ENCODE peak calls at places on chromosomes 6 and 20, in seven cellular contexts. P, E, C, Q, S, H and F are unnamed samples.

GRCh38 chr6:134647861-134648260 is 302.0 kb downstream of the ALDH8A1 start:
- DNase-seq in S (no peak), C (no peak), P (no peak), H (no peak), Q (no peak), E (no peak), F (no peak)

GRCh38 chr20:53722515-53723036 is 128.9 kb upstream of the ZNF217 start:
- DNase-seq in S (no peak), H (no peak), E (no peak), P (no peak), C (no peak), Q (no peak), F (no peak)

GRCh38 chr20:22531756-22532155 is 52.6 kb downstream of the FOXA2 start:
- DNase-seq in P (no peak), S (no peak), H (no peak), C (no peak), E (no peak), Q (no peak), F (no peak)

GRCh38 chr6:161596807-161597505 is 323.1 kb upstream of the AGPAT4 start:
- DNase-seq in P (no peak), C (no peak), Q (no peak), H (no peak), S (no peak), E (no peak), F (no peak)

GRCh38 chr20:61569836-61570235 is 317.8 kb downstream of the CDH4 start:
- DNase-seq in H (no peak), E (peak; percentile 81), P (no peak), C (no peak), S (no peak), Q (no peak), F (no peak)

GRCh38 chr20:8385247-8385646 is 253.2 kb downstream of the PLCB1 start:
- DNase-seq in S (no peak), H (peak; percentile 31), C (no peak), Q (no peak), P (no peak), E (peak; percentile 26), F (no peak)

GRCh38 chr6:37602360-37602759 is 95.3 kb downstream of the MDGA1 start:
- DNase-seq in H (no peak), C (no peak), Q (no peak), E (no peak), P (no peak), S (no peak), F (no peak)

GRCh38 chr6:168412456-168412855 is 28.5 kb upstream of the SMOC2 start:
- DNase-seq in C (no peak), S (no peak), E (no peak), P (no peak), H (no peak), Q (no peak), F (no peak)

GRCh38 chr6:7107578-7108195 is at the start of gene RREB1:
- DNase-seq in S (peak; percentile 48), C (peak; percentile 92), E (peak; percentile 69), P (peak; percentile 76), Q (peak; percentile 83), H (peak; percentile 57), F (peak; percentile 67)

GRCh38 chr20:45970646-45971424 is 1.2 kb downstream of the ZNF335 start:
- DNase-seq in E (peak; percentile 65), S (no peak), Q (peak; percentile 65), H (peak; percentile 30), P (no peak), C (peak; percentile 91), F (peak; percentile 41)

GRCh38 chr6:141675957-141676356 is 456.8 kb upstream of the GJE1 start:
- DNase-seq in S (no peak), P (no peak), C (no peak), Q (no peak), E (no peak), H (no peak), F (no peak)

GRCh38 chr6:154257074-154257473 is 99.5 kb downstream of the IPCEF1 start:
- DNase-seq in C (no peak), H (no peak), P (no peak), E (no peak), S (no peak), Q (no peak), F (no peak)

GRCh38 chr20:52105045-52105572 is 86.5 kb downstream of the ZFP64 start:
- DNase-seq in H (no peak), C (no peak), Q (no peak), P (no peak), E (peak; percentile 17), S (no peak), F (no peak)

GRCh38 chr6:133001040-133001570 is 186.7 kb downstream of the RPS12 start:
- DNase-seq in C (no peak), Q (no peak), S (no peak), E (no peak), P (no peak), H (no peak), F (no peak)

GRCh38 chr6:166998256-166999144 is 697 bp upstream of the CEP43 start:
- DNase-seq in P (peak; percentile 11), H (peak; percentile 27), C (peak; percentile 87), Q (peak; percentile 60), E (peak; percentile 14), S (no peak), F (peak; percentile 22)

GRCh38 chr6:83853968-83854501 is 875 bp downstream of the RIPPLY2 start:
- DNase-seq in P (no peak), H (no peak), E (peak; percentile 5), Q (no peak), S (no peak), C (no peak), F (no peak)

GRCh38 chr6:82257088-82257774 is 9.7 kb upstream of the IBTK start:
- DNase-seq in P (no peak), E (no peak), S (no peak), H (no peak), C (no peak), Q (no peak), F (no peak)

GRCh38 chr6:15503346-15503680 is 159.5 kb downstream of the DTNBP1 start:
- DNase-seq in H (no peak), S (no peak), C (no peak), P (no peak), Q (no peak), E (no peak), F (no peak)

GRCh38 chr20:20820104-20820503 is 107.7 kb upstream of the RALGAPA2 start:
- DNase-seq in H (peak; percentile 37), E (no peak), S (no peak), P (no peak), Q (no peak), C (no peak), F (no peak)

GRCh38 chr6:90818163-90818562 is 231.3 kb upstream of the MAP3K7 start:
- DNase-seq in C (no peak), E (no peak), Q (no peak), P (no peak), S (no peak), H (no peak), F (no peak)

GRCh38 chr6:100078509-100078908 is 84.5 kb upstream of the MCHR2 start:
- DNase-seq in S (no peak), Q (no peak), P (no peak), E (no peak), C (no peak), H (no peak), F (no peak)

GRCh38 chr6:113073611-113074191 is 726.6 kb downstream of the RFPL4B start:
- DNase-seq in P (no peak), E (no peak), H (no peak), C (no peak), S (no peak), Q (no peak), F (no peak)

GRCh38 chr6:104483225-104483834 is 376.4 kb downstream of the HACE1 start:
- DNase-seq in P (no peak), Q (no peak), H (no peak), S (no peak), C (no peak), E (no peak), F (no peak)

GRCh38 chr6:33072508-33073100 is 845 bp downstream of the HLA-DPA1 start:
- DNase-seq in P (no peak), H (no peak), C (no peak), Q (no peak), E (no peak), S (no peak), F (no peak)

GRCh38 chr6:33069021-33069738 is 4.3 kb downstream of the HLA-DPA1 start:
- DNase-seq in P (no peak), H (no peak), C (no peak), Q (no peak), E (no peak), S (no peak), F (no peak)

GRCh38 chr6:33073431-33073871 is at the start of gene HLA-DPA1:
- DNase-seq in S (no peak), H (peak; percentile 63), C (no peak), E (peak; percentile 23), Q (no peak), P (no peak), F (peak; percentile 64)

GRCh38 chr6:33071579-33071978 is 1.9 kb downstream of the HLA-DPA1 start:
- DNase-seq in Q (no peak), S (no peak), H (no peak), C (no peak), E (no peak), P (no peak), F (no peak)

GRCh38 chr6:33070909-33071308 is 2.5 kb downstream of the HLA-DPA1 start:
- DNase-seq in H (no peak), S (no peak), Q (no peak), C (no peak), P (no peak), E (no peak), F (no peak)
- H3K4me3 ChIP-seq in H (peak overlapping the region; percentile 39), S (no peak overlapping the region), Q (no peak overlapping the region), C (no peak overlapping the region), P (no peak overlapping the region), E (no peak overlapping the region), F (no peak overlapping the region)

DNA sequence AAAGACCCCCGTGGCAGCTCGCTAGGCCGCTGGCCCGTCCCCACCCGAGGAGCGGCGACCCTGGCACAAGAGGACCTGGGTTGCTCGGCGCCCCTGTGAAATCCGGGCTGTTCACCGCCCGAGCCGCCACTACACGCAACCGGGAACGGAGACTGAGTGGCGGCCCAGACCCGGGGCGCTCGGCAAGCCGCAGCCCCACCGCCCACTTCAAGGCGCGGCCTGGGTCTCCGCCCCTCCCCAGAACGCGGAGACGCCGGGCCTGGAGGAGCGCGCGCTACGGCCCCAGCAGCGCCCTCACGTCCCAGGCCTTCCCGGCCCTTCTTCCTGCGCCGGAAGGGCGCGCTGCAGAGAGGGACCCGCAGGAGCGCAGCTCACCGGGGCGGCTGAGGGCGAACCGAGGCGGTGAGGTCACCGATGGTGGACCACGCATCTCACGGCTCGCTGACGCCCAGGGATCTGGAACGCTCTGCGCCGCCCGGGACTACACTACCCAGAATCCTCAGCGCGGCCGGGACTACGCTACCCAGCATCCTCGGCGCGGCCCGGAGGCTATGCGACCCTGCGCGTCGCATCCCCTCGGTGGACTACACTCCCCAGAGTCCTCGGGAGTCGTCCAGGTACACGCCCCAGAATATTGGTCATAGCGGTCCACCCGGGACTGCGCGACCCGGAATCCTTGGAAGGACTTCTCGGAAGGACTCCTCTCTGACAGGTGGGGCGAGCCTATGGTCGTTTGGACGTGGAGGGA is at the start of gene ZNF337:
- DNase-seq in C (peak; percentile 98), Q (peak; percentile 94), P (peak; percentile 91), S (peak; percentile 88), E (peak; percentile 97), H (peak; percentile 95), F (peak; percentile 95)
- TF ChIP-seq POLR2A in C (no peak), Q (peak; percentile 35), P (peak; percentile 69), S (no peak), E (peak; percentile 8), H (no peak), F (peak; percentile 68)

GRCh38 chr6:45265246-45265645 is 62.9 kb upstream of the RUNX2 start:
- DNase-seq in S (no peak), H (no peak), P (no peak), E (no peak), C (no peak), Q (no peak), F (no peak)
- H3K4me3 ChIP-seq in S (no peak overlapping the region), H (no peak overlapping the region), P (no peak overlapping the region), E (no peak overlapping the region), C (no peak overlapping the region), Q (no peak overlapping the region), F (no peak overlapping the region)

GRCh38 chr6:31399589-31400466 is 3.6 kb upstream of the MICA start:
- DNase-seq in C (peak; percentile 99), Q (peak; percentile 95), E (peak; percentile 94), S (peak; percentile 92), H (peak; percentile 91), P (peak; percentile 93), F (peak; percentile 94)
- TF ChIP-seq POLR2A in C (no peak), Q (peak; percentile 66), E (no peak), S (no peak), H (no peak), P (peak; percentile 51), F (peak; percentile 75)